ENCODE peak calls at places on chromosomes 13 and 19, in eight cellular contexts. N is activated CD4-positive, alpha-beta T cell treated with anti-CD3 and anti-CD28 coated beads, Interleukin-2, amount 50 U/mL, for 24 hours; A is NCI-H1092; D is stimulated activated CD8-positive, alpha-beta memory T cell treated with anti-CD3 and anti-CD28 coated beads, Interleukin-15, amount 100 ng/mL, for 24 hours; T is HS-5; J is RPMI8226; S is T-helper 2 cell; F is neural crest cell. I is an unnamed sample.
A peak's percentile ranks its signal among the peaks of the same experiment; 100 is the strongest.

GRCh38 chr13:21549633-21550032 is 54.3 kb downstream of the MICU2 start:
- DNase-seq in S (no peak), A (no peak), T (no peak), F (no peak), J (no peak), D (no peak), N (no peak), I (no peak)

GRCh38 chr19:6587093-6587820 is 3.7 kb downstream of the CD70 start:
- DNase-seq in F (no peak), T (no peak), A (no peak), D (no peak), N (no peak), S (no peak), J (no peak), I (no peak)

GRCh38 chr13:79659161-79659560 is 178.2 kb downstream of the NDFIP2 start:
- DNase-seq in D (no peak), T (no peak), F (peak; percentile 8), N (no peak), S (no peak), A (no peak), J (no peak), I (no peak)

GRCh38 chr19:1814833-1815604 is 2.9 kb upstream of the ATP8B3 start:
- DNase-seq in D (no peak), S (no peak), A (no peak), T (no peak), F (no peak), J (no peak), N (no peak), I (no peak)

GRCh38 chr13:63696055-63696454 is 2280.4 kb upstream of the PCDH20 start:
- DNase-seq in N (no peak), F (no peak), A (no peak), S (no peak), D (no peak), T (peak; percentile 3), J (no peak), I (no peak)

GRCh38 chr13:75636339-75637095 is 387 bp downstream of the LMO7 start:
- DNase-seq in N (peak; percentile 4), T (no peak), D (no peak), J (peak; percentile 46), F (no peak), S (peak; percentile 15), A (peak; percentile 51), I (no peak)

GRCh38 chr13:24747248-24748151 is 16.5 kb upstream of the RNF17 start:
- DNase-seq in T (no peak), J (peak; percentile 35), A (no peak), S (no peak), F (no peak), D (no peak), N (no peak), I (no peak)

GRCh38 chr19:22622901-22623840 is 11.0 kb upstream of the ZNF492 start:
- DNase-seq in T (no peak), D (no peak), S (no peak), A (no peak), F (no peak), N (no peak), J (no peak), I (no peak)

GRCh38 chr19:56146904-56147303 is 5.8 kb downstream of the ZNF444 start:
- DNase-seq in T (no peak), F (no peak), S (no peak), D (no peak), N (no peak), J (no peak), A (no peak), I (no peak)

GRCh38 chr19:679418-680286 is 3.5 kb downstream of the FSTL3 start:
- DNase-seq in A (no peak), D (no peak), S (no peak), T (no peak), F (peak; percentile 38), J (peak; percentile 61), N (no peak), I (no peak)

GRCh38 chr13:35411059-35411744 is 65.3 kb downstream of the MAB21L1 start:
- DNase-seq in A (no peak), F (no peak), J (no peak), D (no peak), S (no peak), T (no peak), N (no peak), I (no peak)

GRCh38 chr13:108419768-108420167 is 150.2 kb downstream of the TNFSF13B start:
- DNase-seq in A (no peak), J (no peak), D (no peak), T (no peak), N (no peak), S (no peak), F (no peak), I (no peak)

GRCh38 chr13:99740261-99740979 is 231.1 kb downstream of the ZIC5 start:
- DNase-seq in S (no peak), N (no peak), A (no peak), D (no peak), F (no peak), J (no peak), T (peak; percentile 1), I (no peak)

GRCh38 chr13:94239135-94239534 is 240.3 kb downstream of the DCT start:
- DNase-seq in A (no peak), N (peak; percentile 35), D (no peak), F (no peak), S (no peak), J (no peak), T (no peak), I (no peak)

GRCh38 chr13:26449063-26449848 is 108.2 kb upstream of the WASF3 start:
- DNase-seq in T (no peak), S (no peak), N (no peak), F (no peak), D (no peak), J (no peak), A (no peak), I (no peak)

GRCh38 chr19:19053508-19054314 is 10.1 kb upstream of the SLC25A42 start:
- DNase-seq in N (no peak), S (peak; percentile 18), F (peak; percentile 57), D (no peak), A (peak; percentile 13), T (no peak), J (peak; percentile 36), I (no peak)

GRCh38 chr13:27359203-27359821 is 65.1 kb upstream of the GTF3A start:
- DNase-seq in D (no peak), J (peak; percentile 56), N (peak; percentile 47), F (peak; percentile 63), A (peak; percentile 34), S (peak; percentile 56), T (no peak), I (no peak)

GRCh38 chr19:5150331-5150901 is 181.5 kb downstream of the KDM4B start:
- DNase-seq in A (no peak), T (no peak), J (no peak), N (no peak), D (no peak), S (no peak), F (no peak), I (no peak)

GRCh38 chr13:44573790-44574465 is 2.2 kb downstream of the TSC22D1 start:
- DNase-seq in N (no peak), J (peak; percentile 40), S (no peak), D (no peak), A (no peak), T (no peak), F (no peak), I (no peak)

GRCh38 chr13:30652746-30653145 is 35.0 kb downstream of the USPL1 start:
- DNase-seq in F (no peak), N (no peak), A (no peak), S (no peak), J (no peak), D (no peak), T (no peak), I (no peak)

GRCh38 chr13:33509642-33510229 is 224.2 kb upstream of the STARD13 start:
- DNase-seq in J (no peak), D (no peak), T (no peak), S (no peak), N (no peak), F (no peak), A (no peak), I (no peak)

GRCh38 chr13:37752156-37752555 is 117.4 kb downstream of the TRPC4 start:
- DNase-seq in T (no peak), S (no peak), D (no peak), F (no peak), N (no peak), A (no peak), J (no peak), I (no peak)

GRCh38 chr13:98327326-98328314 is 150.6 kb upstream of the RNF113B start:
- DNase-seq in J (no peak), D (no peak), S (no peak), F (no peak), T (no peak), A (no peak), N (no peak), I (no peak)

GRCh38 chr19:31548941-31549340 is 199.7 kb upstream of the TSHZ3 start:
- DNase-seq in S (no peak), A (no peak), J (no peak), T (no peak), F (no peak), N (no peak), D (no peak), I (no peak)

GRCh38 chr19:47756953-47757608 is 11.7 kb downstream of the NOP53 start:
- DNase-seq in T (no peak), S (no peak), D (no peak), A (no peak), N (no peak), F (no peak), J (no peak), I (no peak)

GRCh38 chr19:33114302-33114701 is 17.6 kb upstream of the WDR88 start:
- DNase-seq in S (no peak), T (no peak), A (no peak), D (no peak), J (no peak), F (no peak), N (no peak), I (no peak)

GRCh38 chr13:23681253-23681652 is 111.0 kb downstream of the TNFRSF19 start:
- DNase-seq in D (no peak), T (no peak), F (no peak), N (no peak), A (no peak), J (no peak), S (no peak), I (no peak)

GRCh38 chr13:90315061-90315460 is 1032.4 kb upstream of the MIR17HG start:
- DNase-seq in N (no peak), J (no peak), D (no peak), F (peak; percentile 6), S (no peak), T (no peak), A (no peak), I (no peak)

GRCh38 chr13:56349866-56350265 is 790.9 kb upstream of the PRR20A start:
- DNase-seq in D (no peak), F (no peak), J (no peak), N (no peak), T (no peak), A (no peak), S (no peak), I (no peak)

GRCh38 chr19:44890366-44891015 is 563 bp upstream of the TOMM40 start:
- DNase-seq in D (no peak), S (peak; percentile 100), N (peak; percentile 100), J (peak; percentile 98), A (peak; percentile 100), F (peak; percentile 100), T (peak; percentile 99), I (peak; percentile 100)

GRCh38 chr13:80217614-80218456 is 123.1 kb downstream of the SPRY2 start:
- DNase-seq in J (no peak), N (no peak), A (no peak), T (no peak), S (no peak), F (no peak), D (no peak), I (no peak)

GRCh38 chr13:28819748-28820098 is 416 bp upstream of the MTUS2 start:
- DNase-seq in J (peak; percentile 74), N (peak; percentile 13), S (peak; percentile 38), A (peak; percentile 9), D (peak; percentile 39), F (peak; percentile 68), T (no peak), I (peak; percentile 82)

GRCh38 chr19:48461982-48462655 is 6.7 kb downstream of the KCNJ14 start:
- DNase-seq in N (no peak), D (no peak), J (no peak), T (no peak), F (no peak), A (no peak), S (no peak), I (no peak)